ENCODE peak calls at places on chromosomes 2 and 18, in six cellular contexts. H, C, J, X, N and E are unnamed samples.

GRCh38 chr2:38163579-38163978 is 87.6 kb upstream of the CYP1B1 start:
- DNase-seq in H (no peak), C (no peak), J (no peak), X (no peak), N (no peak), E (no peak)

GRCh38 chr2:43248621-43249020 is 22.2 kb upstream of the ZFP36L2 start:
- DNase-seq in H (no peak), C (no peak), J (no peak), X (no peak), N (no peak), E (no peak)

GRCh38 chr18:13223341-13224148 is 5.0 kb downstream of the LDLRAD4 start:
- DNase-seq in H (peak; percentile 42), C (no peak), J (no peak), X (no peak), N (no peak), E (no peak)

GRCh38 chr2:20051518-20052228 is at the start of gene LAPTM4A:
- DNase-seq in H (peak; percentile 99), C (peak; percentile 100), J (peak; percentile 96), X (peak; percentile 100), N (peak; percentile 100), E (peak; percentile 99)

GRCh38 chr2:85312404-85312803 is 15.4 kb downstream of the TGOLN2 start:
- DNase-seq in H (no peak), C (peak; percentile 34), J (no peak), X (no peak), N (peak; percentile 72), E (no peak)

GRCh38 chr2:15334650-15335326 is 226.3 kb downstream of the NBAS start:
- DNase-seq in H (no peak), C (no peak), J (no peak), X (no peak), N (no peak), E (peak; percentile 56)

GRCh38 chr18:45441110-45441842 is 174.0 kb upstream of the SLC14A2 start:
- DNase-seq in H (no peak), C (no peak), J (no peak), X (no peak), N (no peak), E (no peak)

GRCh38 chr2:206846331-206846730 is 80.9 kb downstream of the FASTKD2 start:
- DNase-seq in H (no peak), C (no peak), J (no peak), X (no peak), N (no peak), E (no peak)

GRCh38 chr2:75641587-75641986 is 5.0 kb upstream of the MRPL19 start:
- DNase-seq in H (no peak), C (no peak), J (peak; percentile 29), X (no peak), N (peak; percentile 59), E (no peak)

GRCh38 chr2:25618676-25619075 is 54.7 kb downstream of the DTNB start:
- DNase-seq in H (no peak), C (peak; percentile 73), J (no peak), X (peak; percentile 10), N (peak; percentile 50), E (peak; percentile 86)

GRCh38 chr2:131029812-131030211 is 63.4 kb downstream of the FAM168B start:
- DNase-seq in H (no peak), C (no peak), J (no peak), X (no peak), N (no peak), E (no peak)

DNA sequence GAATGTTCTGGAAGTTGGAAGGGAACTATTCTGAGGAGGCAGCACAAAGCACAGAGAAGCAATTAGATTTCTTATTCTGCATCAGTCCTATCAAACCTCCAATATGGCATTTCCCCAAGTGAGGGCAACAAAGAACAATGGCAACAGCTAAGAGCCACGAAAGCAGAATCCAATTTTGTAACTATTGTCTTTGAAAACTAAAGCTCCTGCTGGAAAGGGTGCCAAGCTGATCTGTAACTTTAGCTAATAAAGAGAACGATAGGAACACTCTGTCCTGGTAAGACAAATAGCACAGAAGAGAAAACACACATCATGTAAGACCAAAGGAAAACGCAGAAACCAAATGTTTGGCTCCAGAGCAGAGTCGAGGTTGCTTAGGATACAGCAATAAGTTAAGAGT is 160.6 kb downstream of the STK39 start:
- DNase-seq in H (no peak), C (no peak), J (peak; percentile 16), X (no peak), N (no peak), E (peak; percentile 98)
- H3K4me3 ChIP-seq in H (no peak overlapping the region), C (no peak overlapping the region), J (no peak overlapping the region), X (no peak overlapping the region), N (no peak overlapping the region), E (peak overlapping the region; percentile 28)

GRCh38 chr2:233925402-233925801 is 8.2 kb downstream of the TRPM8 start:
- DNase-seq in H (no peak), C (no peak), J (no peak), X (no peak), N (no peak), E (no peak)

GRCh38 chr2:233934524-233934923 is 17.4 kb downstream of the TRPM8 start:
- DNase-seq in H (no peak), C (no peak), J (no peak), X (no peak), N (no peak), E (peak; percentile 70)

GRCh38 chr2:233928594-233929351 is 11.6 kb downstream of the TRPM8 start:
- DNase-seq in H (no peak), C (peak; percentile 55), J (no peak), X (no peak), N (peak; percentile 63), E (no peak)

GRCh38 chr2:233926806-233927205 is 9.6 kb downstream of the TRPM8 start:
- DNase-seq in H (no peak), C (no peak), J (no peak), X (no peak), N (no peak), E (no peak)

DNA sequence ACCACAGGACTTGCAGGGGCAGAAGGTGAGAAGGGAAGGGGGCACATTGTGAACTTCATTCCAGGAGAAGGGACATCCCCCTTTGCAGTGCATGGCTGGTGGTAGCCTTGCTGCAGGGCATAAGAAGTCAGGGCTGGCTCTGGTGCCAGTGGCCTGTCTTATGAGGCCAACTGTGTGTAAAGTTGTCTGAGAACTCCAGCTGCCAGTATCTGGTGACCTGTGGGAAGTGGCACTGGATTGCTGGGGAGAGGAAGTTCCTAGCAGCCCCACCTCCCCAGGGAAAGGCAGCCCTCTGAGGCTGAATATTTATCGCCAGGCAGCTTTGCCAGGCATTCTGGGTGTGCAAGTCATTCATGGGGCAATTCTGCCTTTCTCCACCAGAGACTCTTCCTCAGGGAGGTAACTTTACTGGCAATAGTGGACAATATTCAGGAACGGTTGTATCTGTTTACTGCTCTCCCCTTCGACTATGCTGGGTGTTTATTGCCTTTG is 12.2 kb downstream of the TRPM8 start:
- DNase-seq in H (no peak), C (peak; percentile 37), J (no peak), X (no peak), N (peak; percentile 12), E (no peak)
- TF ChIP-seq CTCF in H (no peak), C (no peak), J (no peak), X (no peak), N (peak; percentile 19), E (no peak)

DNA sequence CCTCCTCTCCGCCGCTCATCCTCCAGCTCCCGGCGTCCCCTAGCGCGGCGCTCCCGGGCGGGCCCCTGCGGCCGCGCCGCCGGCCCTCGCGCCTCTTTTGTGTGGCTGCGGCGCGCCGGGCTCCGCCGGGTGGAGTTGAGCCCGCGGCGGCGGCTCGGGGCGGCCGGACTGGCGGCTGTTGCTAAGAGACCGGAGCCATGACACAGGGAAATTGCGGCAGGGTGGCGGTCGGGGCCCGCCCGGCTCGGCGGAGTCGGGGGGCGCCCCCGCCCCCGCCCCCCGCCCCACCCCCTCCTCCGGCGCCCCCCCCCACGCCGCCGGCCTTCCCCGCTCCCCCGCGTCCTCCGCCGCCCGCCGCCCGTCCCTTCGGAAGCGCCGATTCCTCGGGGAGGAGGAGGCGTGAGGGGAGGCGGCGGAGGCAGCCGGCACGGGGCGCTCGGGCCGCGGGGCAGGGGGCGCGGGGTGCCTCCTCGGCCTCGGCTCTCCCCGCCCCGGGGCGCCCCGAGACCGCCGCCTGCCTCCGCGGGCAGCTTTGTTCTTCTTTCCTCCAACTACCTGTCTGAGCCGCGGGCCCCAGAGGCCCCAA is at the start of gene TMEM200C:
- DNase-seq in H (no peak), C (no peak), J (no peak), X (no peak), N (peak; percentile 8), E (no peak)
- H3K4me3 ChIP-seq in H (peak within 1 kb of the TSS; percentile 6), C (peak within 1 kb of the TSS; percentile 45), J (peak within 1 kb of the TSS; percentile 19), X (no peak within 1 kb of the TSS), N (peak within 1 kb of the TSS; percentile 75), E (no peak within 1 kb of the TSS)

GRCh38 chr2:189633392-189633811 is 27.9 kb upstream of the ASNSD1 start:
- DNase-seq in H (no peak), C (no peak), J (no peak), X (no peak), N (peak; percentile 52), E (no peak)
- TF ChIP-seq CTCF in H (no peak), C (peak; percentile 44), J (no peak), X (peak; percentile 38), N (peak; percentile 52), E (peak; percentile 34)

DNA sequence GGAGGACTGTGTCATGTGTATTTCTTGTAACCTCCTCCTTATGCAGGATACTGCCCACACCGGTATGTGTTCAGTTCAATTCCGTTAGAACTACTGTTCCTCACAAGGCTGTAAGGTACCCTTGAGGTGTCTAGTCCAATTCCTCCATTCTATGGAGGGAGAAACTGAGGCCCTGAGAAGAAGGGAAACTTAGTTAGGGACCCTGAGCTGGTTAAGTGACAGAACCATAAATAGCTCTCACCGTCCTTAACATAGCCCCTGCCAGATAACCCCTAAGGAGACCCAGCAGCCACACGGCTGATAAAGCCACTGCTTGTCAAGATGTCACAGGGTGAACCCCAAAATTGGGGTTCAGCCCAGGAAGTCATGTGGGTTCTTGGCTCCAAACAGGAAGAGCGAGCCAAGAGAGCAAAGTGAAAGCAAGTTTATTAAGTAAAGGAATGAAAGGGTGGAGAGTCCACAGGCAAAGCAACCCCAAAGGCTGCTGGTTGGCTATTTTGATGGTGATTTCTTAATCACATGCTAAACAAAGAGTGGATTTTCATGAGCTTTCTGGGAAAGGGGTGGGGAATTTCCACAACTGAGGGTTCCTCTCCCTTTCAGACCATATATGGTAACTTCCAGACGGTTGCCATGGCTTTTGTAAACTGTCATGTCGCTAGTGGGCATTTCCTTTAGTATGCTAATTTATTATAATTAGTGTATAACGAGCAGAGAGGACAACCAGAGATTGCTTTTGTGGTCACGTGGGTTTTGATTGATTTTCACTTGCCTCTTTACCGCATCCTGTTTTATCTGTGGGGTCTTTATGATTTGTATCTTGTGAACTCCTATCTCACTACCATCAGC is 83.4 kb upstream of the RTN4 start:
- DNase-seq in H (peak; percentile 60), C (peak; percentile 57), J (peak; percentile 56), X (no peak), N (peak; percentile 98), E (no peak)
- H3K4me3 ChIP-seq in H (peak overlapping the region; percentile 29), C (no peak overlapping the region), J (peak overlapping the region; percentile 22), X (no peak overlapping the region), N (no peak overlapping the region), E (no peak overlapping the region)

DNA sequence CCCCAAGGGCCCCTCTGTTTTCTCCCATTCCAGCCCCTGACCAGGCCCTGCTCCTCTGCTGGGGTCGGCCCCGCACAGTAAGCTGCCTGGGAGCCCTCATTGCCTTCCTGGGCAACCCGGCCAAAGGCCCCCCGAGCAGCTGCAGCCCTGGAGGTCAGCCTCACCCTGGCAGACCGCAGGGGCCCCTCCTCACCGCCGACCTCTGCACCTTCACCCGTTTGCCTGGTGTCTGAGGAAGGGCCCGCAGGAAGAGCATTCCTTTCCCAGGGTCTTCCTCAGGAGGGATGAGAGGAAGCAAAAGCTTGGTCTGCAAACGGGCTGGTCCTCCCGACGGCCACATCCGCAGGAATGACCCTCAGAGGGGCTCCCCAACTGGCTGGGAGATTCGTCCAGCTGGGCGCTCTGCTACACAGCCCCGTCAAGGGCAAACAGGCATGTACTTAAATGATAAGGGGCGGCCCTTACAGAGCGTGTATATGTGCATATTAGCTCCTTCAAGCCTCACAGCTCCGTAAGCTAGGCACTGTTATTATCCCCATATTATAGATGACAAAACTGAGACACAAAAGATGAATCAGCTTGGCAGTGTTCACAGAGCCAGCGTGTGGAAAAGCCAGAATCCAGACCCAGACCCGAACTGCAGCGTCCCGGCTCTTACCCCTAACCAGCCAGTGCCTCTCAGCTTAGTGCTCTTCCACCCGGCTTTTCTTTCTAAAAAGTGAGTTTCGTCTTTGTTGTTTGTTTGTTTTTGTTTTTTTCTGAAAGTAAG is 52.8 kb downstream of the SLC4A1AP start:
- DNase-seq in H (no peak), C (no peak), J (no peak), X (no peak), N (no peak), E (no peak)
- TF ChIP-seq CTCF in H (no peak), C (no peak), J (no peak), X (no peak), N (no peak), E (no peak)